ENCODE peak calls at places on chromosome 15, in six cellular contexts. L, C, D, Q, S and E are unnamed samples.

GRCh38 chr15:40103124-40103858 is 5.4 kb downstream of the BMF start:
- DNase-seq in L (no peak), C (peak), S (no peak), D (no peak), Q (peak), E (no peak)

GRCh38 chr15:88688394-88688933 is 49.6 kb downstream of the ISG20 start:
- DNase-seq in S (no peak), Q (peak), D (no peak), L (no peak), C (no peak), E (no peak)

GRCh38 chr15:34984884-34985630 is 3.0 kb downstream of the ZNF770 start:
- DNase-seq in C (peak), Q (no peak), D (no peak), S (no peak), L (no peak), E (no peak)

GRCh38 chr15:36742696-36743095 is 163.3 kb downstream of the CDIN1 start:
- DNase-seq in S (peak), D (no peak), Q (no peak), C (no peak), L (no peak), E (no peak)

GRCh38 chr15:40279437-40280141 is 3.3 kb downstream of the ANKRD63 start:
- DNase-seq in S (no peak), L (peak), D (peak), C (peak), Q (peak), E (peak)

GRCh38 chr15:50803479-50803878 is 38.0 kb upstream of the SPPL2A start:
- DNase-seq in L (no peak), S (no peak), C (no peak), D (no peak), Q (no peak), E (no peak)

GRCh38 chr15:49320337-49320736 is 102.7 kb upstream of the FGF7 start:
- DNase-seq in L (no peak), D (no peak), S (no peak), Q (no peak), C (no peak), E (no peak)

GRCh38 chr15:60373745-60374144 is 24.0 kb downstream of the ANXA2 start:
- DNase-seq in Q (no peak), C (no peak), L (no peak), S (no peak), D (no peak), E (no peak)

GRCh38 chr15:47066386-47066785 is 650.9 kb upstream of the SEMA6D start:
- DNase-seq in S (no peak), C (no peak), D (no peak), L (no peak), Q (no peak), E (no peak)

GRCh38 chr15:57925650-57926049 is 139.9 kb downstream of the ALDH1A2 start:
- DNase-seq in Q (no peak), L (no peak), C (no peak), S (no peak), D (no peak), E (no peak)

GRCh38 chr15:45187894-45188830 is at the start of gene SHF:
- DNase-seq in Q (no peak), S (no peak), L (peak), D (peak), C (peak), E (peak)

DNA sequence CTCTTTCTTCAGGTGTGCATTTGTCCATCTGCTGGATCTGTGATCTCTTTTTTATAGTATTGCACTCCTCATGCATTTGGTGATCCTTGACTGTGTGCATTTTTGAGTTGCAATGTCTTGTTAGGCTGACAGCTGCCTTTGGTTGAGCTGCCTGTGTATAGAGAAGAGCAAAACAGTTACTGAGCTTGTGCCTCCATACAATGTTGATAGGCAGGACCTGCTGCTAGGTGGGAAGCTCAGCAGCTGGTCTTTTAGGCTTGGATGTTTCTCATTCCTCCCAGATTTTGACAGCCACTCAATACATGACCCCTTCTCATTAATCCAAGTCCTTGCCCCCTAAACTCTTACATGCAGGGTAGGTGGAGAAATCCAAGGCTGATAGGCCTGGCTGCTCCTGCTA is 74.8 kb upstream of the PIAS1 start:
- DNase-seq in L (no peak), Q (no peak), S (no peak), C (no peak), D (no peak), E (no peak)
- TF ChIP-seq CTCF in L (no peak), Q (no peak), S (no peak), C (no peak), D (no peak), E (no peak)

GRCh38 chr15:79168922-79169322 is 78.3 kb upstream of the RASGRF1 start:
- DNase-seq in L (no peak), C (no peak), S (peak), Q (peak), D (no peak), E (no peak)
- TF ChIP-seq CTCF in L (no peak), C (no peak), S (peak), Q (no peak), D (no peak), E (no peak)

GRCh38 chr15:63950911-63951481 is 95.3 kb downstream of the DAPK2 start:
- DNase-seq in S (no peak), C (no peak), D (no peak), Q (peak), L (no peak), E (no peak)

GRCh38 chr15:63948971-63949370 is 97.3 kb downstream of the DAPK2 start:
- DNase-seq in L (no peak), Q (no peak), D (no peak), C (no peak), S (no peak), E (no peak)

GRCh38 chr15:63948436-63948835 is 97.8 kb downstream of the DAPK2 start:
- DNase-seq in D (no peak), C (no peak), S (no peak), L (no peak), Q (peak), E (no peak)

DNA sequence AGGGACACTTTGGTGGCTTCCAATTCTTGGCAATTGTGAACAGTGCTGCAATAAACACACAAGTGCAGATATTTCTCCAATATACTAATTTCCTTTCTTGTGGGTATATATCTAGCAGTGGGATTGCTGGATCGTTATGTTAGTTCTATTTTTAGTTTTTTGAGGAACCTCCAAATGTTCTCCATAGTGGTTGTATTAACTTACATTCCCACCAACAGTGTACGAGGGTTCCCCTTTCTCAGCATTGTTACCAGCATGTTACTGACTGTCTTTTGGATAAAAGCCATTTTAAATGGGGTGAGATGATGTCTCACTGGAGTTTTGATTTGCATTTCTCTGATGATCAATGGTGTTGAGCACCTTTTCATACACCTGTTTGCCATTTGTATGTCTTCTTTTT is 92.8 kb downstream of the DAPK2 start:
- DNase-seq in S (no peak), Q (no peak), C (no peak), D (no peak), L (no peak), E (no peak)
- TF ChIP-seq CTCF in S (no peak), Q (no peak), C (no peak), D (no peak), L (no peak), E (no peak)

GRCh38 chr15:84633311-84634227 is 20.5 kb downstream of the WDR73 start:
- DNase-seq in S (no peak), D (peak), Q (peak), L (no peak), C (peak), E (peak)

GRCh38 chr15:84634228-84634837 is 19.8 kb downstream of the WDR73 start:
- DNase-seq in L (no peak), D (no peak), C (no peak), Q (no peak), S (no peak), E (no peak)

GRCh38 chr15:84643838-84644237 is 10.2 kb downstream of the WDR73 start:
- DNase-seq in Q (no peak), L (no peak), S (no peak), D (no peak), C (no peak), E (no peak)

DNA sequence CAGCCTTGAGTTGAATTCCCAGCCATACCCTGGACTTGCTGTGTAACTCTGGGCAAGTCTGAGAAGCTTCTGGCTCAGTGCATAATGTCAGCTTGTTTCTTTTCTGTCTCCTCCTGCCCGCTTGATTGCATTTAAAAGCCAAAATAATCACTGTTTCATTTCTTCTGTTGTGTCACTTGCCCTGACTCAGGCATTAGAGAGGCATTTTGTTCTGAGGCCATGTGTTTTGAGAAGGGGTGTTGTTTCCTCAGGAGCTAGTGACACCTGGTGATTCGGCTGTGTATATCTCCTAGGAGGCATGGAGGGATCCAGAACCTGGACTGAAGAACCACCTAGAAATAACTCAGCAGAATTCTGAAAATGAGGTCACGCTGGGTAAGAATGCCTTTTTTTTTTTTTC is 16.0 kb downstream of the WDR73 start:
- DNase-seq in L (no peak), D (peak), C (no peak), S (no peak), Q (no peak), E (no peak)
- TF ChIP-seq CTCF in L (peak), D (no peak), C (peak), S (peak), Q (no peak), E (no peak)

GRCh38 chr15:38650936-38651327 is 86.3 kb upstream of the RASGRP1 start:
- DNase-seq in D (no peak), Q (no peak), L (no peak), C (no peak), S (no peak), E (no peak)

GRCh38 chr15:38648116-38648843 is 83.7 kb upstream of the RASGRP1 start:
- DNase-seq in S (no peak), C (no peak), L (no peak), D (no peak), Q (no peak), E (no peak)

GRCh38 chr15:38646716-38647115 is 82.1 kb upstream of the RASGRP1 start:
- DNase-seq in D (no peak), L (no peak), S (no peak), Q (no peak), C (no peak), E (no peak)

GRCh38 chr15:38650384-38650783 is 85.8 kb upstream of the RASGRP1 start:
- DNase-seq in D (no peak), S (no peak), C (no peak), L (no peak), Q (no peak), E (no peak)

DNA sequence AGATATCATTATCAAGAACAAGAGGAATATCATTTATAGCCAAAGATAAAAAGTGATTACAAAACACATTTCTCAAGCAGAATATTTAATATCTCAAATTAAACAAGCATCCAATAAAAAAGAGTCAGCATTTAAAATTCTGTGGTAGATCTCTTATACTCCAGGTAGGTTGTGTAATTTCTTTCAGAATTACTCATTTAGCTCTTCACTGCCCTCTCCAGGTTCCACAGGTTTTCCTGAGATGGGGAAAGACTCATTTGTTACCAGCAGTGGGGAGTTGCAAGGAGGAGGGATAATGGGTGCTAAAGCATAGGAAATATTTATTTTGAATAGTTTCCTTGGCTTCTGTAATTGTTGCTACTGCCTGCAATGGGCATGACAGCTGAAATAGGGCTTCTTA is 83.1 kb upstream of the RASGRP1 start:
- DNase-seq in C (no peak), Q (no peak), L (peak), S (no peak), D (no peak), E (no peak)
- TF ChIP-seq CTCF in C (no peak), Q (no peak), L (peak), S (peak), D (no peak), E (no peak)

GRCh38 chr15:43268111-43269105 is 1.7 kb upstream of the TGM5 start:
- DNase-seq in L (no peak), D (peak), Q (peak), C (no peak), S (no peak), E (no peak)
- TF ChIP-seq CTCF in L (no peak), D (peak), Q (no peak), C (peak), S (peak), E (no peak)